ENCODE peak calls at places on chromosome 9, in nine cellular contexts. P, W, O, H, X, S, E, I and R are unnamed samples. For H3K36me3, the result is how much of the 10 kb centered on the place peaks cover.

GRCh38 chr9:1909322-1909721 is 105.8 kb upstream of the SMARCA2 start:
- DNase-seq in S (no peak), P (no peak), I (no peak), X (no peak), H (no peak), W (no peak), O (no peak), E (no peak), R (no peak)

GRCh38 chr9:104276709-104277245 is 182.7 kb downstream of the SMC2 start:
- DNase-seq in O (no peak), I (no peak), W (no peak), E (no peak), H (no peak), P (no peak), S (no peak), X (no peak), R (no peak)

GRCh38 chr9:37029304-37029775 is 4.7 kb downstream of the PAX5 start:
- DNase-seq in X (no peak), W (no peak), I (no peak), P (no peak), O (no peak), E (no peak), H (no peak), S (no peak), R (no peak)

GRCh38 chr9:21075484-21075883 is 2.3 kb downstream of the IFNB1 start:
- DNase-seq in I (no peak), P (no peak), O (no peak), S (no peak), H (no peak), X (no peak), E (no peak), W (no peak), R (no peak)

GRCh38 chr9:116589392-116590354 is 97.4 kb upstream of the TRIM32 start:
- DNase-seq in S (no peak), E (peak), I (peak), O (no peak), P (no peak), H (no peak), W (peak), X (no peak), R (no peak)

GRCh38 chr9:104386425-104387069 is 117.5 kb upstream of the OR13F1 start:
- DNase-seq in H (no peak), P (no peak), O (no peak), W (peak), E (peak), I (peak), S (no peak), X (no peak), R (no peak)

GRCh38 chr9:18478517-18479361 is 4.8 kb downstream of the ADAMTSL1 start:
- DNase-seq in X (no peak), O (no peak), S (no peak), H (peak), I (peak), E (no peak), P (no peak), W (peak), R (no peak)

GRCh38 chr9:108003551-108003950 is 514.0 kb upstream of the KLF4 start:
- DNase-seq in P (no peak), S (no peak), X (no peak), W (no peak), H (no peak), I (no peak), E (no peak), O (no peak), R (no peak)

GRCh38 chr9:93823245-93824072 is 131.7 kb downstream of the BARX1 start:
- DNase-seq in S (no peak), H (no peak), P (no peak), X (no peak), O (no peak), E (no peak), I (no peak), W (peak), R (no peak)

GRCh38 chr9:70569070-70569772 is 154.8 kb upstream of the KLF9 start:
- DNase-seq in E (no peak), H (no peak), W (no peak), O (no peak), S (no peak), X (no peak), P (no peak), I (no peak), R (no peak)

GRCh38 chr9:107422189-107422802 is 67.3 kb downstream of the KLF4 start:
- DNase-seq in I (peak), P (peak), H (peak), W (peak), S (peak), E (peak), X (no peak), O (peak), R (peak)

GRCh38 chr9:36029765-36030528 is 6.8 kb upstream of the RECK start:
- DNase-seq in E (no peak), S (no peak), X (no peak), P (no peak), H (no peak), O (no peak), W (peak), I (peak), R (no peak)

GRCh38 chr9:6819112-6819511 is 61.3 kb downstream of the KDM4C start:
- DNase-seq in E (no peak), X (no peak), S (no peak), O (no peak), W (no peak), P (no peak), H (no peak), I (no peak), R (no peak)

GRCh38 chr9:89743576-89744254 is 138.9 kb downstream of the GADD45G start:
- DNase-seq in O (no peak), E (no peak), I (no peak), S (no peak), X (peak), W (no peak), P (no peak), H (no peak), R (no peak)

GRCh38 chr9:133477992-133478850 is 678 bp downstream of the SLC2A6 start:
- DNase-seq in E (peak), W (peak), P (no peak), I (no peak), X (no peak), O (no peak), S (no peak), H (no peak), R (peak)

GRCh38 chr9:131404987-131405386 is 11.1 kb downstream of the PRRC2B start:
- DNase-seq in I (no peak), X (no peak), S (no peak), E (no peak), W (no peak), O (no peak), H (peak), P (no peak), R (no peak)

GRCh38 chr9:131404581-131404980 is 10.7 kb downstream of the PRRC2B start:
- DNase-seq in I (peak), X (no peak), P (no peak), S (no peak), E (no peak), W (no peak), O (no peak), H (no peak), R (no peak)

GRCh38 chr9:131405429-131405828 is 11.5 kb downstream of the PRRC2B start:
- DNase-seq in O (no peak), P (no peak), X (no peak), S (no peak), I (no peak), E (no peak), H (peak), W (no peak), R (no peak)

GRCh38 chr9:131406567-131407436 is 12.9 kb downstream of the PRRC2B start:
- DNase-seq in S (no peak), P (no peak), X (no peak), E (peak), I (peak), H (peak), W (no peak), O (no peak), R (no peak)

GRCh38 chr9:131405858-131406566 is 12.1 kb downstream of the PRRC2B start:
- DNase-seq in O (no peak), E (no peak), X (no peak), H (peak), W (no peak), S (no peak), I (no peak), P (no peak), R (no peak)
- H3K4me3 ChIP-seq in O (no peak), E (peak), X (peak), H (no peak), W (no peak), S (no peak), I (peak), P (no peak), R (peak)

GRCh38 chr9:81032030-81032572 is 657.2 kb downstream of the TLE1 start:
- DNase-seq in H (peak), I (peak), W (peak), O (no peak), S (no peak), X (no peak), E (no peak), P (no peak), R (no peak)
- H3K27ac ChIP-seq in H (no peak), I (no peak), W (peak), O (no peak), S (no peak), X (no peak), E (no peak), P (no peak), R (no peak)

DNA sequence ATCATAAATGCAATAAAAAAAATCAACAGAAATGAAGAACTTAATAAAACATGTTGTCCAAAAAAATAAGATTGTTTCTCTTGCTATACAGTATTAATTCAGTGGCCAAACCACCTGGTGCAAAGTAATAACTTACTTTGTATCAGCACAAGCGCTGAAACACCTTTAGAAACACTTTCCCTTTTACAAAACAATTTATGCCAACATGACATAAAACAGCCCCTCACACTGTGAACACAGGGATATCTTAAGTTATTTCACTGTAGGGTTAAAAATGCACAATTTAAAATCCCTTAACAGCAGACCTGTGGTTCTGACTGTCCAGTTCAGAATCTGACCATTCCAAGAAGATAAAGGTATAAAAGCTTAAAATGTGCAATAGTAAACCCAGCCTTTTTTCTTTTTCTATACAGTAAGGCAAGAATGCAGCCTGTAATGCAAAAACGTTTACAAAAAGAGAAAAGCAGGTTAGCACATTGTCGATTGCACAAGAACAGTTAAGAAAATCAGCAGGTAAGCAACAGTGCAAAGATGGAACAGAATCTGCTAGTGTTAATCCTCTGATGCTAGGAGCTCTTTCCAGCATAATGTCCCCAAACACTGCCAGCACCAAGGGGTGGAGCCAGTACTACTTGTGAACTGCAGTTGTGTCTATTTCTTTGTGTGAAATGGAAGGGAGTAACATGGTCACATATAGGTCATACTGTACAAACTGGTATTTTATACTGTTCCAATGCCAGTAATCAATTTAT is 21.6 kb downstream of the RAB14 start:
- DNase-seq in S (no peak), E (no peak), I (no peak), H (no peak), X (no peak), W (no peak), O (no peak), P (no peak), R (no peak)
- H3K36me3 ChIP-seq in S (under half), E (under half), I (under half), H (under half), X (under half), W (under half), O (under half), P (half or more), R (half or more)

GRCh38 chr9:97077465-97078295 is 38.7 kb upstream of the CTSV start:
- DNase-seq in O (no peak), X (no peak), E (no peak), S (no peak), I (no peak), P (no peak), W (no peak), H (no peak), R (no peak)
- H3K4me3 ChIP-seq in O (no peak), X (no peak), E (no peak), S (no peak), I (no peak), P (no peak), W (no peak), H (no peak), R (no peak)

GRCh38 chr9:31275419-31275818 is 1109.0 kb upstream of the ACO1 start:
- DNase-seq in S (no peak), X (no peak), H (no peak), E (no peak), I (no peak), O (no peak), W (no peak), P (no peak), R (no peak)
- H3K27ac ChIP-seq in S (no peak), X (no peak), H (no peak), E (no peak), I (no peak), O (no peak), W (no peak), P (no peak), R (no peak)